ENCODE peak calls at places on chromosome 13, in seven cellular contexts. One of them, this sample, is unnamed.

GRCh38 chr13:78192721-78193120 is 274.1 kb upstream of the EDNRB start:
- DNase-seq in Peyer's patch: no peak
- DNase-seq in gastrocnemius medialis: no peak
- DNase-seq in HepG2: no peak
- DNase-seq in breast epithelium: no peak
- DNase-seq in A549: no peak
- DNase-seq in thyroid gland: no peak
- DNase-seq in this sample: no peak

GRCh38 chr13:107834268-107834667 is 381.1 kb downstream of the LIG4 start:
- DNase-seq in Peyer's patch: no peak
- DNase-seq in gastrocnemius medialis: no peak
- DNase-seq in HepG2: no peak
- DNase-seq in breast epithelium: no peak
- DNase-seq in A549: no peak
- DNase-seq in thyroid gland: no peak
- DNase-seq in this sample: no peak

GRCh38 chr13:19864018-19864338 is 529 bp upstream of the ZMYM5 start:
- DNase-seq in Peyer's patch: no peak
- DNase-seq in gastrocnemius medialis: peak; percentile 52
- DNase-seq in HepG2: no peak
- DNase-seq in breast epithelium: no peak
- DNase-seq in A549: peak; percentile 83
- DNase-seq in thyroid gland: peak; percentile 76
- DNase-seq in this sample: peak; percentile 95

GRCh38 chr13:48562296-48563066 is 29.6 kb upstream of the RCBTB2 start:
- DNase-seq in Peyer's patch: peak; percentile 64
- DNase-seq in gastrocnemius medialis: no peak
- DNase-seq in HepG2: no peak
- DNase-seq in breast epithelium: no peak
- DNase-seq in A549: no peak
- DNase-seq in thyroid gland: no peak
- DNase-seq in this sample: no peak

GRCh38 chr13:25654332-25654731 is 282.6 kb downstream of the ATP8A2 start:
- DNase-seq in Peyer's patch: no peak
- DNase-seq in gastrocnemius medialis: peak; percentile 59
- DNase-seq in HepG2: no peak
- DNase-seq in breast epithelium: no peak
- DNase-seq in A549: no peak
- DNase-seq in thyroid gland: no peak
- DNase-seq in this sample: no peak

GRCh38 chr13:76973920-76974617 is 17.8 kb upstream of the CLN5 start:
- DNase-seq in Peyer's patch: no peak
- DNase-seq in gastrocnemius medialis: no peak
- DNase-seq in HepG2: no peak
- DNase-seq in breast epithelium: no peak
- DNase-seq in A549: no peak
- DNase-seq in thyroid gland: no peak
- DNase-seq in this sample: no peak

GRCh38 chr13:31166591-31166990 is 4.9 kb upstream of the HSPH1 start:
- DNase-seq in Peyer's patch: no peak
- DNase-seq in gastrocnemius medialis: no peak
- DNase-seq in HepG2: peak; percentile 56
- DNase-seq in breast epithelium: no peak
- DNase-seq in A549: peak; percentile 16
- DNase-seq in thyroid gland: no peak
- DNase-seq in this sample: no peak

GRCh38 chr13:29758591-29759114 is 91.8 kb downstream of the UBL3 start:
- DNase-seq in Peyer's patch: peak; percentile 55
- DNase-seq in gastrocnemius medialis: no peak
- DNase-seq in HepG2: peak; percentile 5
- DNase-seq in breast epithelium: no peak
- DNase-seq in A549: no peak
- DNase-seq in thyroid gland: no peak
- DNase-seq in this sample: no peak

GRCh38 chr13:75492389-75492788 is 10.4 kb upstream of the TBC1D4 start:
- DNase-seq in Peyer's patch: no peak
- DNase-seq in gastrocnemius medialis: no peak
- DNase-seq in HepG2: no peak
- DNase-seq in breast epithelium: no peak
- DNase-seq in A549: no peak
- DNase-seq in thyroid gland: no peak
- DNase-seq in this sample: no peak

GRCh38 chr13:23289917-23290357 is 109.2 kb downstream of the SGCG start:
- DNase-seq in Peyer's patch: no peak
- DNase-seq in gastrocnemius medialis: no peak
- DNase-seq in HepG2: no peak
- DNase-seq in breast epithelium: no peak
- DNase-seq in A549: peak; percentile 37
- DNase-seq in thyroid gland: no peak
- DNase-seq in this sample: no peak

GRCh38 chr13:41837668-41838067 is 123.2 kb downstream of the VWA8 start:
- DNase-seq in Peyer's patch: no peak
- DNase-seq in gastrocnemius medialis: no peak
- DNase-seq in HepG2: no peak
- DNase-seq in breast epithelium: no peak
- DNase-seq in A549: no peak
- DNase-seq in thyroid gland: no peak
- DNase-seq in this sample: no peak

GRCh38 chr13:47017476-47017875 is 120.6 kb upstream of the HTR2A start:
- DNase-seq in Peyer's patch: no peak
- DNase-seq in gastrocnemius medialis: no peak
- DNase-seq in HepG2: no peak
- DNase-seq in breast epithelium: no peak
- DNase-seq in A549: no peak
- DNase-seq in thyroid gland: no peak
- DNase-seq in this sample: no peak

DNA sequence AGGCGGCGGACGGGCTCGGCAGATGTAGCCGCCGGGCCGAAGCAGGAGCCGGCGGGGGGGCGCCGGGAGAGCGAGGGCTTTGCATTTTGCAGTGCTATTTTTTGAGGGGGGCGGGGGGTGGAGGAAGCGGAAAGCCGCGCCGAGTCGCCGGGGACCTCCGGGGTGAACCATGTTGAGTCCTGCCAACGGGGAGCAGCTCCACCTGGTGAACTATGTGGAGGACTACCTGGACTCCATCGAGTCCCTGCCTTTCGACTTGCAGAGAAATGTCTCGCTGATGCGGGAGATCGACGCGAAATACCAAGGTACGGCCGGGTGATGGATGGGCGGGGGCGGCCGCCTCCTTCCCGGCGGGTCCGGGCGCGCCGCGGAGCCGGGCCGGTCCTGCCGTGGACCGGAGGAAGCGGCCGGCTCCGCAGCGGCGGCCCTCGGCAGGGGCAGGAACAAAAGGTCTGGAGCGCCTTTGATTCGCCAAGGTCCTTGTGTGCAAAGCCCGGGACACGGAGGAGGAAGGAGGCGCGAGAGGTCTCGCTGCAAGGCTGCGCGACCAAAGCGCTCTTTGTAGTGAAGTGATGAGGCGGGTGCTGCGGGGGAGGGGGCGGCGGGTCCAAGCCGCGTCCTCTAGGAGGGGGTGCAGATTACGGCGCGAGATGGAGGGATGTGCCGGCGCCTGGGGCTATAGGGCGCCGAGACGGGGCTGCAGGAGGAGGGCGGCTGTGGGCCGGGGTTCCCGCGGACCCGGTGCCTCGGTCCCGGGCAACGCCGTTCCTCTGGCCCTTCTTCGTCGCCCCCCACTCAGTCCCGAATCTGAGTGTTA is 689 bp downstream of the ING1 start:
- DNase-seq in Peyer's patch: peak; percentile 72
- DNase-seq in gastrocnemius medialis: peak; percentile 51
- DNase-seq in HepG2: peak; percentile 28
- DNase-seq in breast epithelium: peak; percentile 48
- DNase-seq in A549: peak; percentile 34
- DNase-seq in thyroid gland: peak; percentile 64
- DNase-seq in this sample: peak; percentile 89
- TF ChIP-seq POLR2A in Peyer's patch: no peak
- TF ChIP-seq POLR2A in gastrocnemius medialis: no peak
- TF ChIP-seq POLR2A in HepG2: no peak
- TF ChIP-seq POLR2A in breast epithelium: no peak
- TF ChIP-seq POLR2A in A549: no peak
- TF ChIP-seq POLR2A in thyroid gland: no peak
- TF ChIP-seq POLR2A in this sample: no peak

GRCh38 chr13:71659427-71659826 is 207.6 kb downstream of the DACH1 start:
- DNase-seq in Peyer's patch: no peak
- DNase-seq in gastrocnemius medialis: no peak
- DNase-seq in HepG2: no peak
- DNase-seq in breast epithelium: no peak
- DNase-seq in A549: no peak
- DNase-seq in thyroid gland: no peak
- DNase-seq in this sample: no peak
- H3K4me3 ChIP-seq in Peyer's patch: no peak overlapping the region
- H3K4me3 ChIP-seq in gastrocnemius medialis: no peak overlapping the region
- H3K4me3 ChIP-seq in HepG2: no peak overlapping the region
- H3K4me3 ChIP-seq in breast epithelium: no peak overlapping the region
- H3K4me3 ChIP-seq in A549: no peak overlapping the region
- H3K4me3 ChIP-seq in thyroid gland: no peak overlapping the region
- H3K4me3 ChIP-seq in this sample: no peak overlapping the region

GRCh38 chr13:80341098-80341701 is at the start of gene SPRY2:
- DNase-seq in Peyer's patch: peak; percentile 65
- DNase-seq in gastrocnemius medialis: peak; percentile 96
- DNase-seq in HepG2: peak; percentile 94
- DNase-seq in breast epithelium: peak; percentile 91
- DNase-seq in A549: peak; percentile 92
- DNase-seq in thyroid gland: peak; percentile 88
- DNase-seq in this sample: peak; percentile 98
- TF ChIP-seq CTCF in Peyer's patch: no peak
- TF ChIP-seq CTCF in gastrocnemius medialis: peak; percentile 42
- TF ChIP-seq CTCF in HepG2: peak; percentile 33
- TF ChIP-seq CTCF in breast epithelium: no peak
- TF ChIP-seq CTCF in A549: peak; percentile 8
- TF ChIP-seq CTCF in thyroid gland: no peak
- TF ChIP-seq CTCF in this sample: no peak

GRCh38 chr13:114286808-114287207 is 5.4 kb downstream of the UPF3A start:
- DNase-seq in Peyer's patch: no peak
- DNase-seq in gastrocnemius medialis: no peak
- DNase-seq in HepG2: no peak
- DNase-seq in breast epithelium: no peak
- DNase-seq in A549: no peak
- DNase-seq in thyroid gland: peak; percentile 92
- DNase-seq in this sample: no peak

GRCh38 chr13:114285166-114285808 is 3.9 kb downstream of the UPF3A start:
- DNase-seq in Peyer's patch: no peak
- DNase-seq in gastrocnemius medialis: no peak
- DNase-seq in HepG2: no peak
- DNase-seq in breast epithelium: no peak
- DNase-seq in A549: no peak
- DNase-seq in thyroid gland: no peak
- DNase-seq in this sample: no peak

GRCh38 chr13:114283581-114283980 is 2.2 kb downstream of the UPF3A start:
- DNase-seq in Peyer's patch: no peak
- DNase-seq in gastrocnemius medialis: no peak
- DNase-seq in HepG2: peak; percentile 10
- DNase-seq in breast epithelium: no peak
- DNase-seq in A549: no peak
- DNase-seq in thyroid gland: no peak
- DNase-seq in this sample: no peak

GRCh38 chr13:114284680-114285079 is 3.3 kb downstream of the UPF3A start:
- DNase-seq in Peyer's patch: no peak
- DNase-seq in gastrocnemius medialis: no peak
- DNase-seq in HepG2: no peak
- DNase-seq in breast epithelium: no peak
- DNase-seq in A549: no peak
- DNase-seq in thyroid gland: no peak
- DNase-seq in this sample: no peak

GRCh38 chr13:114288157-114288591 is 6.8 kb downstream of the UPF3A start:
- DNase-seq in Peyer's patch: no peak
- DNase-seq in gastrocnemius medialis: no peak
- DNase-seq in HepG2: no peak
- DNase-seq in breast epithelium: no peak
- DNase-seq in A549: no peak
- DNase-seq in thyroid gland: no peak
- DNase-seq in this sample: no peak
- TF ChIP-seq POLR2A in Peyer's patch: no peak
- TF ChIP-seq POLR2A in gastrocnemius medialis: no peak
- TF ChIP-seq POLR2A in HepG2: peak; percentile 11
- TF ChIP-seq POLR2A in breast epithelium: no peak
- TF ChIP-seq POLR2A in A549: no peak
- TF ChIP-seq POLR2A in thyroid gland: no peak
- TF ChIP-seq POLR2A in this sample: no peak